ENCODE peak calls at places on chromosomes 5 and 9, in five cellular contexts. T is left kidney; I is head of caudate nucleus; F is KG1; Z is activated CD8-positive, alpha-beta T cell treated with anti-CD3 and anti-CD28 coated beads, Interleukin-2, amount 10 ng/mL, durations not matched to agents 7 days and 5 days. D is an unnamed sample.

GRCh38 chr9:18447131-18447530 is 26.8 kb upstream of the ADAMTSL1 start:
- DNase-seq in F (no peak), Z (no peak), T (no peak), I (peak), D (no peak)

GRCh38 chr9:8895498-8896224 is 1096.1 kb upstream of the DMAC1 start:
- DNase-seq in I (peak), F (peak), Z (no peak), T (peak), D (no peak)

GRCh38 chr5:125083932-125084331 is 337.5 kb upstream of the ZNF608 start:
- DNase-seq in T (peak), F (no peak), Z (no peak), I (no peak), D (peak)

GRCh38 chr5:108271127-108271526 is 110.8 kb downstream of the FBXL17 start:
- DNase-seq in I (no peak), T (no peak), Z (no peak), F (no peak), D (no peak)

GRCh38 chr5:58871648-58872242 is 288.9 kb downstream of the RAB3C start:
- DNase-seq in Z (peak), F (peak), I (peak), T (peak), D (peak)

GRCh38 chr9:15158019-15158418 is 149.0 kb downstream of the TTC39B start:
- DNase-seq in T (no peak), F (no peak), Z (no peak), I (no peak), D (no peak)

GRCh38 chr5:82991678-82992323 is 85.4 kb downstream of the TMEM167A start:
- DNase-seq in I (no peak), T (no peak), F (peak), Z (no peak), D (peak)

GRCh38 chr9:95363051-95363841 is 45.7 kb upstream of the FANCC start:
- DNase-seq in Z (no peak), T (peak), F (no peak), I (no peak), D (no peak)

GRCh38 chr5:127634007-127634406 is 14.9 kb upstream of the CTXN3 start:
- DNase-seq in F (no peak), Z (no peak), T (no peak), I (no peak), D (no peak)

GRCh38 chr5:113237893-113238292 is 196.9 kb downstream of the TSSK1B start:
- DNase-seq in Z (no peak), T (no peak), I (no peak), F (no peak), D (no peak)

GRCh38 chr9:99103909-99104458 is 929 bp upstream of the TGFBR1 start:
- DNase-seq in T (peak), F (no peak), Z (no peak), I (peak), D (no peak)

GRCh38 chr5:148952097-148952828 is 110.6 kb downstream of the SH3TC2 start:
- DNase-seq in I (no peak), T (no peak), F (no peak), Z (no peak), D (no peak)

GRCh38 chr9:73137286-73137899 is 14.3 kb upstream of the ANXA1 start:
- DNase-seq in I (no peak), Z (no peak), T (peak), F (no peak), D (no peak)

GRCh38 chr5:96142786-96143434 is 181.3 kb upstream of the ELL2 start:
- DNase-seq in Z (no peak), T (no peak), I (no peak), F (no peak), D (no peak)

GRCh38 chr9:106866243-106866642 is 3.3 kb downstream of the ZNF462 start:
- DNase-seq in T (no peak), F (no peak), I (no peak), Z (no peak), D (no peak)

GRCh38 chr9:33649463-33649862 is 125.4 kb downstream of the ANKRD18B start:
- DNase-seq in F (no peak), I (no peak), T (no peak), Z (peak), D (no peak)

GRCh38 chr9:77099388-77099787 is 77.9 kb upstream of the VPS13A start:
- DNase-seq in T (peak), Z (no peak), I (no peak), F (no peak), D (no peak)

GRCh38 chr9:109974143-109974917 is 194.3 kb downstream of the PALM2AKAP2 start:
- DNase-seq in I (peak), F (no peak), T (no peak), Z (no peak), D (no peak)

GRCh38 chr9:122265265-122265900 is 701 bp downstream of the MRRF start:
- DNase-seq in F (peak), T (peak), I (no peak), Z (peak), D (peak)

GRCh38 chr5:74579215-74579614 is 61.3 kb downstream of the ENC1 start:
- DNase-seq in T (no peak), I (no peak), Z (peak), F (no peak), D (no peak)

GRCh38 chr9:95874989-95875304 is 544 bp upstream of the ERCC6L2 start:
- DNase-seq in T (peak), Z (peak), I (peak), F (peak), D (no peak)

GRCh38 chr9:136798708-136799078 is 2.6 kb downstream of the CCDC183 start:
- DNase-seq in Z (no peak), I (no peak), T (no peak), F (no peak), D (no peak)

GRCh38 chr5:133341915-133342710 is 270.2 kb downstream of the FSTL4 start:
- DNase-seq in T (peak), I (no peak), F (no peak), Z (no peak), D (no peak)

GRCh38 chr9:123390337-123391135 is 34.5 kb downstream of the CRB2 start:
- DNase-seq in T (no peak), Z (no peak), I (no peak), F (no peak), D (no peak)

GRCh38 chr5:83000448-83000847 is 76.7 kb downstream of the TMEM167A start:
- DNase-seq in I (no peak), Z (no peak), F (no peak), T (peak), D (no peak)

GRCh38 chr5:73295447-73295846 is 122.5 kb downstream of the TMEM174 start:
- DNase-seq in Z (no peak), T (peak), I (no peak), F (no peak), D (no peak)

GRCh38 chr9:19184144-19184917 is 46.2 kb upstream of the DENND4C start:
- DNase-seq in Z (peak), I (peak), T (peak), F (peak), D (peak)

GRCh38 chr5:173736923-173737412 is 120.5 kb upstream of the BOD1 start:
- DNase-seq in I (no peak), F (no peak), Z (no peak), T (peak), D (no peak)

GRCh38 chr9:101737705-101738565 is 512 bp downstream of the GRIN3A start:
- DNase-seq in I (no peak), T (peak), F (no peak), Z (no peak), D (peak)

GRCh38 chr5:177552839-177553455 is 1.4 kb downstream of the FAM193B start:
- DNase-seq in F (no peak), I (no peak), Z (no peak), T (peak), D (no peak)

GRCh38 chr5:42583322-42583721 is 160.1 kb downstream of the GHR start:
- DNase-seq in T (peak), I (peak), Z (peak), F (peak), D (peak)

D was measured in HTR-8/SVneo.